ENCODE peak calls at places on chromosomes 2 and 18, in seven cellular contexts. H is GM19239, Z is frontal cortex, Q is EL, S is neural crest cell, C is nephron progenitor cell, J is nucleus accumbens. T is an unnamed sample.

GRCh38 chr2:176772816-176773215 is 439.8 kb upstream of the HNRNPA3 start:
- DNase-seq in H (no peak), Z (no peak), Q (no peak), S (no peak), C (no peak), J (no peak), T (no peak)

GRCh38 chr2:163953390-163953907 is 217.6 kb upstream of the FIGN start:
- DNase-seq in H (no peak), Z (no peak), Q (no peak), S (no peak), C (no peak), J (no peak), T (no peak)

GRCh38 chr2:120936476-120937334 is 201.0 kb downstream of the GLI2 start:
- DNase-seq in H (no peak), Z (no peak), Q (no peak), S (no peak), C (no peak), J (no peak), T (no peak)

GRCh38 chr18:55731594-55732042 is 143.6 kb upstream of the TCF4 start:
- DNase-seq in H (no peak), Z (no peak), Q (no peak), S (no peak), C (no peak), J (no peak), T (no peak)

GRCh38 chr2:106094101-106094860 is 99.8 kb downstream of the UXS1 start:
- DNase-seq in H (no peak), Z (no peak), Q (no peak), S (no peak), C (no peak), J (no peak), T (no peak)

GRCh38 chr2:187429989-187430388 is 18.1 kb downstream of the CALCRL start:
- DNase-seq in H (no peak), Z (peak), Q (peak), S (no peak), C (no peak), J (no peak), T (no peak)

GRCh38 chr2:96773922-96774321 is 13.2 kb downstream of the CNNM4 start:
- DNase-seq in H (no peak), Z (no peak), Q (no peak), S (no peak), C (no peak), J (no peak), T (peak)

GRCh38 chr2:233242231-233242917 is 9.1 kb upstream of the ATG16L1 start:
- DNase-seq in H (no peak), Z (no peak), Q (no peak), S (no peak), C (no peak), J (no peak), T (no peak)

GRCh38 chr18:79856119-79857080 is 58.7 kb downstream of the KCNG2 start:
- DNase-seq in H (peak), Z (no peak), Q (peak), S (peak), C (no peak), J (no peak), T (peak)

GRCh38 chr18:67265464-67266245 is 250.9 kb downstream of the DSEL start:
- DNase-seq in H (no peak), Z (no peak), Q (peak), S (no peak), C (no peak), J (no peak), T (no peak)

GRCh38 chr2:2542966-2543555 is 212.0 kb upstream of the MYT1L start:
- DNase-seq in H (no peak), Z (no peak), Q (no peak), S (peak), C (peak), J (no peak), T (peak)

GRCh38 chr2:203683932-203684556 is 22.4 kb upstream of the CD28 start:
- DNase-seq in H (no peak), Z (no peak), Q (peak), S (no peak), C (no peak), J (no peak), T (peak)

GRCh38 chr2:157304811-157305712 is 20.6 kb downstream of the ERMN start:
- DNase-seq in H (no peak), Z (no peak), Q (peak), S (no peak), C (no peak), J (no peak), T (peak)

GRCh38 chr2:182826051-182826450 is 40.4 kb downstream of the FRZB start:
- DNase-seq in H (no peak), Z (no peak), Q (no peak), S (no peak), C (no peak), J (no peak), T (peak)

GRCh38 chr2:11658208-11658607 is 11.8 kb downstream of the NTSR2 start:
- DNase-seq in H (no peak), Z (no peak), Q (no peak), S (no peak), C (no peak), J (no peak), T (no peak)

GRCh38 chr2:232981767-232982360 is 31.2 kb downstream of the NGEF start:
- DNase-seq in H (no peak), Z (no peak), Q (no peak), S (no peak), C (no peak), J (no peak), T (no peak)

GRCh38 chr2:83899271-83899670 is 559.8 kb downstream of the SUCLG1 start:
- DNase-seq in H (no peak), Z (no peak), Q (peak), S (no peak), C (no peak), J (no peak), T (no peak)

GRCh38 chr18:45044787-45045186 is 364.1 kb downstream of the SETBP1 start:
- DNase-seq in H (no peak), Z (no peak), Q (no peak), S (no peak), C (no peak), J (no peak), T (no peak)

GRCh38 chr2:124027182-124027581 is 2.1 kb downstream of the CNTNAP5 start:
- DNase-seq in H (peak), Z (peak), Q (peak), S (peak), C (peak), J (no peak), T (peak)

GRCh38 chr2:11239718-11240462 is 84.6 kb downstream of the SLC66A3 start:
- DNase-seq in H (no peak), Z (no peak), Q (peak), S (no peak), C (no peak), J (no peak), T (no peak)

GRCh38 chr2:165082479-165082878 is 121.4 kb downstream of the SCN3A start:
- DNase-seq in H (no peak), Z (no peak), Q (no peak), S (no peak), C (no peak), J (no peak), T (no peak)

T was measured in left kidney.